ENCODE peak calls at places on chromosomes 1 and 21, in six cellular contexts. P is mesenchymal stem cell, N is H1, Y is H9, A is trophoblast cell, O is neuronal stem cell. V is an unnamed sample.
A peak's percentile ranks its signal among the peaks of the same experiment; 100 is the strongest.

GRCh38 chr1:223364685-223365382 is 858 bp upstream of the SUSD4 start:
- DNase-seq in P (no peak), N (peak; percentile 78), Y (peak; percentile 62), A (peak; percentile 15), O (peak; percentile 39), V (no peak)

GRCh38 chr1:73537400-73537799 is 660.6 kb downstream of the LRRIQ3 start:
- DNase-seq in P (no peak), N (peak; percentile 47), Y (peak; percentile 45), A (no peak), O (no peak), V (no peak)

GRCh38 chr21:35619184-35619583 is 441.1 kb downstream of the SETD4 start:
- DNase-seq in P (peak; percentile 71), N (no peak), Y (no peak), A (peak; percentile 94), O (no peak), V (peak; percentile 93)

GRCh38 chr1:202952818-202953217 is 5.3 kb downstream of the ADIPOR1 start:
- DNase-seq in P (peak; percentile 36), N (no peak), Y (no peak), A (peak; percentile 59), O (no peak), V (peak; percentile 53)

GRCh38 chr1:223227486-223228196 is 84.6 kb upstream of the TLR5 start:
- DNase-seq in P (no peak), N (no peak), Y (peak; percentile 8), A (no peak), O (no peak), V (peak; percentile 18)

GRCh38 chr1:8525291-8526275 is 207.7 kb downstream of the SLC45A1 start:
- DNase-seq in P (peak; percentile 98), N (peak; percentile 60), Y (peak; percentile 70), A (peak; percentile 81), O (peak; percentile 56), V (peak; percentile 96)

GRCh38 chr1:245987222-245987545 is 519.9 kb downstream of the SMYD3 start:
- DNase-seq in P (no peak), N (no peak), Y (no peak), A (no peak), O (no peak), V (no peak)

GRCh38 chr1:53294557-53294956 is 33.3 kb downstream of the LRP8 start:
- DNase-seq in P (peak; percentile 48), N (no peak), Y (no peak), A (no peak), O (no peak), V (peak; percentile 78)

GRCh38 chr1:33098371-33098770 is 17.4 kb downstream of the AZIN2 start:
- DNase-seq in P (peak; percentile 64), N (no peak), Y (no peak), A (no peak), O (no peak), V (peak; percentile 44)

GRCh38 chr1:59814901-59815825 is at the start of gene HOOK1:
- DNase-seq in P (no peak), N (peak; percentile 86), Y (no peak), A (peak; percentile 36), O (peak; percentile 14), V (no peak)

GRCh38 chr1:77282187-77282865 is 507 bp downstream of the AK5 start:
- DNase-seq in P (peak; percentile 58), N (peak; percentile 80), Y (peak; percentile 48), A (peak; percentile 12), O (peak; percentile 45), V (peak; percentile 35)

GRCh38 chr1:226029568-226030225 is 30.6 kb upstream of the SDE2 start:
- DNase-seq in P (no peak), N (no peak), Y (no peak), A (no peak), O (no peak), V (no peak)

GRCh38 chr1:37599940-37600339 is 4.2 kb upstream of the GNL2 start:
- DNase-seq in P (no peak), N (no peak), Y (no peak), A (no peak), O (no peak), V (no peak)

GRCh38 chr1:163589735-163590134 is 268.0 kb downstream of the NUF2 start:
- DNase-seq in P (no peak), N (no peak), Y (no peak), A (no peak), O (no peak), V (no peak)

DNA sequence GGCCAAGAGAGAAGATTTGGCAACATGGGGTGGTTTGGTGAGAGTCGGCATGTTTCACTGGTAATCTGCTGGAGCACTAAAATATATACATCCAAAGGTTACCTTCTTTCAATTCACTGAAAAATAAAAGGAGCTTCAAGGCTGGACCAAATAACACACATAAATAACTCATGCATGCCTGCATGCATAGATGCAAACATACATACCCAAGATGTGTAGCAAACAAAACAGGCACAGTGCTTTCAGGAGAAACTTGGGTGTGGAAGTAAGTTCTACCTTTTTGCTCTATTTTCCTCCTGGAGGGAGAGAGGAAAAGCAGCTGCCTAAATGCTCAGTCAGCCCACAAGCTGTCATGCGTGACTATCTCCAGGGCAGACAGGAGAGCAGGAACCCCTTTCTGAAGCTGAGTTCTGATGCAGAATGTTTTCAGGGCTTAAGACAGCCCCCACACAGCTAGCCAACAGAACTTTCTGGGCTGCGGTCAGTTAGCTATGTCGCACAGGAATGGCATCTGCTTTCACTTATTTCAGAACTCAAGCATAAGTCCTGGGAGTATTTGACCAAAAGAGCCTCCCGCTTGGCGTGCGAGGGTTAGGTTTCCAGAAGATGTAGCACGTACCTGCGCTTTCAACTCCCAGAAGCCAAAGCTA is 166.2 kb downstream of the TOMM20 start:
- DNase-seq in P (peak; percentile 99), N (no peak), Y (no peak), A (peak; percentile 70), O (no peak), V (peak; percentile 100)
- H4K91ac ChIP-seq in P (peak overlapping the region; percentile 25), N (no peak overlapping the region), Y (no peak overlapping the region), A (peak overlapping the region; percentile 64), O (no peak overlapping the region), V (peak overlapping the region; percentile 53)

GRCh38 chr1:164671597-164672327 is 112.8 kb downstream of the PBX1 start:
- DNase-seq in P (peak; percentile 43), N (no peak), Y (no peak), A (no peak), O (no peak), V (peak; percentile 50)

GRCh38 chr1:164678289-164678688 is 119.3 kb downstream of the PBX1 start:
- DNase-seq in P (no peak), N (no peak), Y (no peak), A (no peak), O (no peak), V (no peak)

GRCh38 chr1:164672610-164673009 is 113.6 kb downstream of the PBX1 start:
- DNase-seq in P (no peak), N (no peak), Y (no peak), A (no peak), O (no peak), V (no peak)

GRCh38 chr1:164673584-164674214 is 114.7 kb downstream of the PBX1 start:
- DNase-seq in P (no peak), N (peak; percentile 84), Y (peak; percentile 65), A (peak; percentile 86), O (no peak), V (no peak)

DNA sequence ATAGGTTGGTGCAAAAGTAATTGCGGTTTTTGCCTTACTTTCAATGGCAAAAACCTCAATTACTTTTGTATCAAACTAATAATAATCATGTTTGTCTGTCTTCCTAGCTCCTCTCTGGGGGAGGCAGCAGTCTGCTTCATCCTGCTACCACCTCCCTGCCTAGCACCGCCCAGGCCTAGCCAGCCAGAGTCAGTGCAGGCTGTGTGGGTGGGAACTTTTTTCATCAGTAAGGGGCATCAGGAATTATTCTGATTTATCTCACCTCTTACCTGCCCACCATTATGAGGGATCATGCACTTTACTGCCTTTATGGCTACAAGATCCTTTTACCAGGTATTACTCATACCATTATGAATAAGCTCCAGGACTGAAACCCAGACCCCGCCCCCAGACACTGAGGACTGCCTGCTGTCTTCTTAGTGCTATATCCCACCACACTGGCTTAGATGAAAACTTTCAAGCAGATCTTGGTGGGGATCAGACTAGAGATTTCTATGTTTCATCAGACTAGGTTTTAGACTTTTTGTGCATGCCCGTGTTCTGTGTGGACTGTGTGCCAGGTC is 116.4 kb downstream of the PBX1 start:
- DNase-seq in P (no peak), N (no peak), Y (no peak), A (no peak), O (no peak), V (peak; percentile 17)
- H4K91ac ChIP-seq in P (no peak overlapping the region), N (no peak overlapping the region), Y (no peak overlapping the region), A (peak overlapping the region; percentile 55), O (no peak overlapping the region), V (no peak overlapping the region)

GRCh38 chr1:174795806-174796205 is 203.9 kb upstream of the CACYBP start:
- DNase-seq in P (no peak), N (no peak), Y (no peak), A (no peak), O (no peak), V (peak; percentile 21)

GRCh38 chr1:174799136-174799479 is 200.6 kb upstream of the CACYBP start:
- DNase-seq in P (no peak), N (no peak), Y (no peak), A (peak; percentile 25), O (no peak), V (no peak)

GRCh38 chr1:174797398-174797797 is 202.3 kb upstream of the CACYBP start:
- DNase-seq in P (no peak), N (no peak), Y (no peak), A (no peak), O (no peak), V (no peak)

GRCh38 chr1:174800951-174801350 is 198.8 kb upstream of the CACYBP start:
- DNase-seq in P (no peak), N (no peak), Y (no peak), A (no peak), O (no peak), V (no peak)

DNA sequence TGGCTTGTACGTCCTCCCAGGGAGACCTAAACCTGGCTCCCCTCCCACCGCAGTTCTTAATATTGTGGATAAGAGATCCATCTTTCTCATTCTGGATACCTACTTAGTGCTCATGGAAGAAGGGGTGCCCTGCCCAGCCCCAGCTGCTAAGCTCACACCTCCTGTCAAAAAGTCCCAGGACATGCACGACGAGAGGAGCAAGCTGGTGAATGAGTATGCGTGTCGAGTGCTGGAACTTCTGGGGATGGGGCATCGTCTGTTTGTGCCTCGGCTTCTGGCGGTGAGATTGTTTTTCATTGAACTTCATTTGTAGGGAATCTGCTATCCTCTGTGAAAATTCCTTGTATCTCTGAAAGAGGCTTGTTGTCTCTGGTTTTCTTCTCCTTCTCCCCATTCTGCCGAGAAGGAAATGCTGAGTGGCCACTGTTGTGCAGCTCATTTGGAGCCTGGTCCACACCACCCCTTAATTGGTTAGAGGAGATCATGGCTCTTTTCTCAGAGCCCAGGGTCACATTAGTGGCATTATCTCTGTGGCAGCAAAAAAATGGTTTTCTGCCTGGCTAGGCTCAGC is 199.4 kb upstream of the CACYBP start:
- DNase-seq in P (peak; percentile 58), N (no peak), Y (no peak), A (no peak), O (peak; percentile 6), V (peak; percentile 3)
- H4K91ac ChIP-seq in P (no peak overlapping the region), N (no peak overlapping the region), Y (no peak overlapping the region), A (no peak overlapping the region), O (no peak overlapping the region), V (no peak overlapping the region)

DNA sequence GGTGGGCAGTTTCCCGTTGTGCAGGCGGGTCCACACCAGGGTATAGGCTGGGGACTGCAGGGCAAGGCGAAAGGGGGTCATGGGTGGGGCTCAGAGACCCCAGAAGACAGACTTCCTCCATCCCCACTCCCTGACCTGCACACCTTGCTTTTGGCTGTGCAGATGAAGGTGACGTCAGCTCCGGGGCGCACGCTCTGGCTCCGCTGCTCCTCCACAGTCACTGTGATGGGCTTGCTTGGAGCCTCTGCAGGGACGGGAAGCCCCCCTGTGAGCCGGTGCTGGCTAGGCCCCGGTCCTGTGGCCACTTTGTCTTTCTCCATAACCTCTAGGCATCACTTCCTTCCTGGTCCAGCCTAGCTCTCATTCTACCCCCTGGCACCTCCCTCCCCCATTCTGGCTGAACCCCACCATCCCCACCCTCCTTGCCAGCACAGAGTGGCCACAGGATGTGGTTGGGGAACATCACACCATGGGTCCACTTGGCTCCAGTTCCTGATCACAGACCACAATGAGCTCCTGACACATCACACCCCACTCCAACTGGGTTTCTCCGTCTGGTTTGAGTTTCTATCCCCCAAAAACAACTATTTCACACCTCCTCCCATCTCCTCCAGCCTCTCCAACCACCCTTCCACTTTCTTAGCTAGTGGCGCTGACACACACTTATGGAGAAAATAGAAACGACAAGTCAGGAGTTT is 45.2 kb downstream of the LDLRAD2 start:
- DNase-seq in P (peak; percentile 2), N (no peak), Y (no peak), A (no peak), O (no peak), V (no peak)
- H4K91ac ChIP-seq in P (peak overlapping the region; percentile 3), N (no peak overlapping the region), Y (no peak overlapping the region), A (no peak overlapping the region), O (no peak overlapping the region), V (no peak overlapping the region)